ENCODE peak calls at places on chromosome 18, in six cellular contexts. One of them, this sample, is unnamed.

GRCh38 chr18:31125878-31126277 is 23.7 kb upstream of the DSC2 start:
- DNase-seq in activated naive CD4-positive, alpha-beta T cell treated with anti-CD3 and anti-CD28 coated beads, Interleukin-2, amount 10 ng/mL, durations not matched to agents 7 days and 5 days: no peak
- DNase-seq in NCI-H1105: no peak
- DNase-seq in stimulated activated CD4-positive, alpha-beta T cell treated with anti-CD3 and anti-CD28 coated beads, Interleukin-1b, Interleukin-23, amount 100 ng/mL, for 24 hours: no peak
- DNase-seq in A172: no peak
- DNase-seq in NCI-H1092: no peak
- DNase-seq in this sample: no peak

GRCh38 chr18:48053881-48054586 is 123.6 kb upstream of the SMAD2 start:
- DNase-seq in A172: no peak
- DNase-seq in NCI-H1092: no peak
- DNase-seq in stimulated activated CD4-positive, alpha-beta T cell treated with anti-CD3 and anti-CD28 coated beads, Interleukin-1b, Interleukin-23, amount 100 ng/mL, for 24 hours: no peak
- DNase-seq in activated naive CD4-positive, alpha-beta T cell treated with anti-CD3 and anti-CD28 coated beads, Interleukin-2, amount 10 ng/mL, durations not matched to agents 7 days and 5 days: no peak
- DNase-seq in NCI-H1105: no peak
- DNase-seq in this sample: no peak

GRCh38 chr18:55322176-55322735 is 265.7 kb downstream of the TCF4 start:
- DNase-seq in NCI-H1092: peak
- DNase-seq in activated naive CD4-positive, alpha-beta T cell treated with anti-CD3 and anti-CD28 coated beads, Interleukin-2, amount 10 ng/mL, durations not matched to agents 7 days and 5 days: no peak
- DNase-seq in NCI-H1105: peak
- DNase-seq in A172: peak
- DNase-seq in stimulated activated CD4-positive, alpha-beta T cell treated with anti-CD3 and anti-CD28 coated beads, Interleukin-1b, Interleukin-23, amount 100 ng/mL, for 24 hours: no peak
- DNase-seq in this sample: no peak

GRCh38 chr18:62500966-62501591 is 21.7 kb upstream of the ZCCHC2 start:
- DNase-seq in A172: no peak
- DNase-seq in activated naive CD4-positive, alpha-beta T cell treated with anti-CD3 and anti-CD28 coated beads, Interleukin-2, amount 10 ng/mL, durations not matched to agents 7 days and 5 days: no peak
- DNase-seq in stimulated activated CD4-positive, alpha-beta T cell treated with anti-CD3 and anti-CD28 coated beads, Interleukin-1b, Interleukin-23, amount 100 ng/mL, for 24 hours: no peak
- DNase-seq in NCI-H1105: no peak
- DNase-seq in NCI-H1092: no peak
- DNase-seq in this sample: no peak

GRCh38 chr18:31513189-31513907 is 15.4 kb downstream of the DSG2 start:
- DNase-seq in NCI-H1105: no peak
- DNase-seq in A172: peak
- DNase-seq in activated naive CD4-positive, alpha-beta T cell treated with anti-CD3 and anti-CD28 coated beads, Interleukin-2, amount 10 ng/mL, durations not matched to agents 7 days and 5 days: no peak
- DNase-seq in stimulated activated CD4-positive, alpha-beta T cell treated with anti-CD3 and anti-CD28 coated beads, Interleukin-1b, Interleukin-23, amount 100 ng/mL, for 24 hours: no peak
- DNase-seq in NCI-H1092: no peak
- DNase-seq in this sample: no peak

GRCh38 chr18:48021273-48021914 is 90.9 kb upstream of the SMAD2 start:
- DNase-seq in NCI-H1092: no peak
- DNase-seq in activated naive CD4-positive, alpha-beta T cell treated with anti-CD3 and anti-CD28 coated beads, Interleukin-2, amount 10 ng/mL, durations not matched to agents 7 days and 5 days: no peak
- DNase-seq in stimulated activated CD4-positive, alpha-beta T cell treated with anti-CD3 and anti-CD28 coated beads, Interleukin-1b, Interleukin-23, amount 100 ng/mL, for 24 hours: no peak
- DNase-seq in NCI-H1105: no peak
- DNase-seq in A172: no peak
- DNase-seq in this sample: no peak

GRCh38 chr18:79919089-79919488 is 32.4 kb downstream of the SLC66A2 start:
- DNase-seq in activated naive CD4-positive, alpha-beta T cell treated with anti-CD3 and anti-CD28 coated beads, Interleukin-2, amount 10 ng/mL, durations not matched to agents 7 days and 5 days: no peak
- DNase-seq in NCI-H1105: no peak
- DNase-seq in stimulated activated CD4-positive, alpha-beta T cell treated with anti-CD3 and anti-CD28 coated beads, Interleukin-1b, Interleukin-23, amount 100 ng/mL, for 24 hours: no peak
- DNase-seq in NCI-H1092: no peak
- DNase-seq in A172: no peak
- DNase-seq in this sample: no peak

GRCh38 chr18:2961828-2962227 is 51.1 kb downstream of the LPIN2 start:
- DNase-seq in NCI-H1105: no peak
- DNase-seq in stimulated activated CD4-positive, alpha-beta T cell treated with anti-CD3 and anti-CD28 coated beads, Interleukin-1b, Interleukin-23, amount 100 ng/mL, for 24 hours: no peak
- DNase-seq in activated naive CD4-positive, alpha-beta T cell treated with anti-CD3 and anti-CD28 coated beads, Interleukin-2, amount 10 ng/mL, durations not matched to agents 7 days and 5 days: peak
- DNase-seq in A172: no peak
- DNase-seq in NCI-H1092: no peak
- DNase-seq in this sample: peak

GRCh38 chr18:36734589-36734988 is 94.2 kb downstream of the TPGS2 start:
- DNase-seq in NCI-H1105: no peak
- DNase-seq in activated naive CD4-positive, alpha-beta T cell treated with anti-CD3 and anti-CD28 coated beads, Interleukin-2, amount 10 ng/mL, durations not matched to agents 7 days and 5 days: no peak
- DNase-seq in A172: no peak
- DNase-seq in stimulated activated CD4-positive, alpha-beta T cell treated with anti-CD3 and anti-CD28 coated beads, Interleukin-1b, Interleukin-23, amount 100 ng/mL, for 24 hours: no peak
- DNase-seq in NCI-H1092: no peak
- DNase-seq in this sample: no peak

GRCh38 chr18:60053747-60054304 is 154.0 kb downstream of the PMAIP1 start:
- DNase-seq in NCI-H1092: no peak
- DNase-seq in NCI-H1105: no peak
- DNase-seq in A172: peak
- DNase-seq in activated naive CD4-positive, alpha-beta T cell treated with anti-CD3 and anti-CD28 coated beads, Interleukin-2, amount 10 ng/mL, durations not matched to agents 7 days and 5 days: no peak
- DNase-seq in stimulated activated CD4-positive, alpha-beta T cell treated with anti-CD3 and anti-CD28 coated beads, Interleukin-1b, Interleukin-23, amount 100 ng/mL, for 24 hours: no peak
- DNase-seq in this sample: no peak

GRCh38 chr18:7366597-7366996 is 135.7 kb downstream of the LRRC30 start:
- DNase-seq in NCI-H1092: no peak
- DNase-seq in A172: no peak
- DNase-seq in NCI-H1105: no peak
- DNase-seq in activated naive CD4-positive, alpha-beta T cell treated with anti-CD3 and anti-CD28 coated beads, Interleukin-2, amount 10 ng/mL, durations not matched to agents 7 days and 5 days: no peak
- DNase-seq in stimulated activated CD4-positive, alpha-beta T cell treated with anti-CD3 and anti-CD28 coated beads, Interleukin-1b, Interleukin-23, amount 100 ng/mL, for 24 hours: no peak
- DNase-seq in this sample: no peak

GRCh38 chr18:28412521-28412920 is 235.6 kb upstream of the CDH2 start:
- DNase-seq in A172: peak
- DNase-seq in NCI-H1092: no peak
- DNase-seq in activated naive CD4-positive, alpha-beta T cell treated with anti-CD3 and anti-CD28 coated beads, Interleukin-2, amount 10 ng/mL, durations not matched to agents 7 days and 5 days: no peak
- DNase-seq in NCI-H1105: no peak
- DNase-seq in stimulated activated CD4-positive, alpha-beta T cell treated with anti-CD3 and anti-CD28 coated beads, Interleukin-1b, Interleukin-23, amount 100 ng/mL, for 24 hours: no peak
- DNase-seq in this sample: no peak

GRCh38 chr18:26482567-26482966 is 65.8 kb downstream of the KCTD1 start:
- DNase-seq in NCI-H1105: no peak
- DNase-seq in NCI-H1092: no peak
- DNase-seq in activated naive CD4-positive, alpha-beta T cell treated with anti-CD3 and anti-CD28 coated beads, Interleukin-2, amount 10 ng/mL, durations not matched to agents 7 days and 5 days: no peak
- DNase-seq in A172: peak
- DNase-seq in stimulated activated CD4-positive, alpha-beta T cell treated with anti-CD3 and anti-CD28 coated beads, Interleukin-1b, Interleukin-23, amount 100 ng/mL, for 24 hours: no peak
- DNase-seq in this sample: no peak

GRCh38 chr18:26429535-26429934 is 118.8 kb downstream of the KCTD1 start:
- DNase-seq in A172: peak
- DNase-seq in activated naive CD4-positive, alpha-beta T cell treated with anti-CD3 and anti-CD28 coated beads, Interleukin-2, amount 10 ng/mL, durations not matched to agents 7 days and 5 days: no peak
- DNase-seq in NCI-H1092: no peak
- DNase-seq in stimulated activated CD4-positive, alpha-beta T cell treated with anti-CD3 and anti-CD28 coated beads, Interleukin-1b, Interleukin-23, amount 100 ng/mL, for 24 hours: no peak
- DNase-seq in NCI-H1105: peak
- DNase-seq in this sample: no peak

This sample was measured in DND-41.